ENCODE peak calls at places on chromosomes 7 and 10, in nine cellular contexts. One of them, this sample, is unnamed.

GRCh38 chr7:100563809-100564400 is 9.8 kb downstream of the SAP25 start:
- DNase-seq in cardiac muscle cell: peak; percentile 81
- DNase-seq in endodermal cell: peak; percentile 95
- DNase-seq in pancreas: peak; percentile 87
- DNase-seq in colonic mucosa: peak; percentile 90
- DNase-seq in lung: peak; percentile 85
- DNase-seq in neural progenitor cell: peak; percentile 81
- DNase-seq in ovary: peak; percentile 85
- DNase-seq in OCI-LY7: peak; percentile 75
- DNase-seq in this sample: peak; percentile 84

GRCh38 chr7:143906895-143907294 is 4.9 kb upstream of the TCAF1 start:
- DNase-seq in OCI-LY7: no peak
- DNase-seq in lung: no peak
- DNase-seq in pancreas: no peak
- DNase-seq in cardiac muscle cell: no peak
- DNase-seq in neural progenitor cell: peak; percentile 82
- DNase-seq in ovary: no peak
- DNase-seq in endodermal cell: peak; percentile 90
- DNase-seq in colonic mucosa: no peak
- DNase-seq in this sample: no peak

GRCh38 chr10:61882621-61883375 is 18.7 kb upstream of the ARID5B start:
- DNase-seq in lung: no peak
- DNase-seq in OCI-LY7: no peak
- DNase-seq in pancreas: no peak
- DNase-seq in ovary: no peak
- DNase-seq in colonic mucosa: no peak
- DNase-seq in endodermal cell: no peak
- DNase-seq in neural progenitor cell: no peak
- DNase-seq in cardiac muscle cell: no peak
- DNase-seq in this sample: no peak

GRCh38 chr7:78528964-78529363 is 730.4 kb downstream of the PHTF2 start:
- DNase-seq in cardiac muscle cell: no peak
- DNase-seq in ovary: no peak
- DNase-seq in lung: no peak
- DNase-seq in OCI-LY7: no peak
- DNase-seq in pancreas: no peak
- DNase-seq in endodermal cell: no peak
- DNase-seq in neural progenitor cell: no peak
- DNase-seq in colonic mucosa: no peak
- DNase-seq in this sample: no peak

GRCh38 chr7:29764227-29764626 is 42.1 kb upstream of the WIPF3 start:
- DNase-seq in endodermal cell: peak; percentile 85
- DNase-seq in colonic mucosa: peak; percentile 20
- DNase-seq in neural progenitor cell: peak; percentile 53
- DNase-seq in cardiac muscle cell: peak; percentile 31
- DNase-seq in pancreas: no peak
- DNase-seq in OCI-LY7: no peak
- DNase-seq in lung: no peak
- DNase-seq in ovary: peak; percentile 44
- DNase-seq in this sample: no peak

GRCh38 chr7:901041-901387 is 24.7 kb downstream of the GET4 start:
- DNase-seq in cardiac muscle cell: no peak
- DNase-seq in ovary: no peak
- DNase-seq in endodermal cell: no peak
- DNase-seq in OCI-LY7: no peak
- DNase-seq in pancreas: no peak
- DNase-seq in colonic mucosa: no peak
- DNase-seq in neural progenitor cell: no peak
- DNase-seq in lung: no peak
- DNase-seq in this sample: no peak

GRCh38 chr10:92149261-92149660 is 141.6 kb downstream of the CPEB3 start:
- DNase-seq in pancreas: no peak
- DNase-seq in endodermal cell: no peak
- DNase-seq in colonic mucosa: no peak
- DNase-seq in neural progenitor cell: no peak
- DNase-seq in lung: no peak
- DNase-seq in ovary: no peak
- DNase-seq in cardiac muscle cell: no peak
- DNase-seq in OCI-LY7: no peak
- DNase-seq in this sample: no peak

GRCh38 chr7:28921822-28922221 is 36.3 kb downstream of the TRIL start:
- DNase-seq in ovary: peak; percentile 51
- DNase-seq in lung: peak; percentile 54
- DNase-seq in OCI-LY7: peak; percentile 55
- DNase-seq in neural progenitor cell: peak; percentile 80
- DNase-seq in endodermal cell: peak; percentile 66
- DNase-seq in pancreas: no peak
- DNase-seq in cardiac muscle cell: peak; percentile 81
- DNase-seq in colonic mucosa: peak; percentile 59
- DNase-seq in this sample: peak; percentile 48

GRCh38 chr7:106952658-106953231 is 87.7 kb downstream of the PIK3CG start:
- DNase-seq in endodermal cell: peak; percentile 49
- DNase-seq in neural progenitor cell: no peak
- DNase-seq in lung: peak; percentile 30
- DNase-seq in pancreas: no peak
- DNase-seq in ovary: no peak
- DNase-seq in OCI-LY7: no peak
- DNase-seq in colonic mucosa: peak; percentile 21
- DNase-seq in cardiac muscle cell: no peak
- DNase-seq in this sample: no peak

DNA sequence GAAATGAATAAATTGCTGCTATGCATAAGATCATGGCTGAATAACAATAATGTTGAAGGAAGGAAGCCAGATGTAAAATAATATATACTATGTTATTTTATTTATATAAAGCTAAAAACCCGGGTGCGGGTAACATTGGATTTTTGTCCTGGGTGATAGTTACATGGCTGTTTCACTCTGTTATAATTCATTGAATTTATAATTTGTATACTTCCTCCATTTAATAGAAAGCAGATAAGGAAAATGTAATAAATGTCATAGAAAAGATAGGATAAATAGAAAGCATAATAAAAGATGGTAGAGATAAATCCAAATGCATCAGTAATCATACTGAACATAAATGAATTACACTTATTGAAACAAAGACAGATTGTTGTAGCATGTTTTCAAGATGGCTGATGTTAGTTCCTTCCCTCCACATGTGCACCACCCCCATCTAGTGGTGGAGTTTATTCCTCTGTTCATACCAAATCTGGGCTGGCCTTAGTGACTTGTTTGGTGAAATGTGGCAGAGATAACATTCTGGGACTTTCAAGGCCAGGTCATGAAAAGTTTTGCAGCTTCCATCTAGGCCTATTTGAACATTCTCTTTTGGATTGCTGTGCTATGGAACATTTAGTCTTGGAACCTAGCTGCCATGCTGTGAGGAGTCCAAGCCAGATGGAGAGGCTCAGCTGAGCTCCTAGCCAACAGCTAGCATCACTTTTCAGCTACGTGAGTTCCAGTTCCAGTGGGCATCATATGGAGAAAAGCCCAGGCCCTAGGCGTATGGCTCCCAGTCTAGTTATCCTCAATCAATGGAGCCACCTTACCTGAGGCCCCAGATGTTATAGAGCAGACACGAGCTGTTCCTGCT is 46.9 kb downstream of the AHCYL2 start:
- DNase-seq in lung: peak; percentile 40
- DNase-seq in cardiac muscle cell: peak; percentile 41
- DNase-seq in endodermal cell: peak; percentile 85
- DNase-seq in pancreas: no peak
- DNase-seq in colonic mucosa: peak; percentile 73
- DNase-seq in OCI-LY7: peak; percentile 67
- DNase-seq in ovary: no peak
- DNase-seq in neural progenitor cell: peak; percentile 62
- DNase-seq in this sample: no peak
- H3K4me3 ChIP-seq in lung: no peak overlapping the region
- H3K4me3 ChIP-seq in cardiac muscle cell: no peak overlapping the region
- H3K4me3 ChIP-seq in endodermal cell: no peak overlapping the region
- H3K4me3 ChIP-seq in pancreas: no peak overlapping the region
- H3K4me3 ChIP-seq in colonic mucosa: no peak overlapping the region
- H3K4me3 ChIP-seq in OCI-LY7: no peak overlapping the region
- H3K4me3 ChIP-seq in ovary: no peak overlapping the region
- H3K4me3 ChIP-seq in neural progenitor cell: no peak overlapping the region
- H3K4me3 ChIP-seq in this sample: no peak overlapping the region

GRCh38 chr7:148704189-148704588 is 5.5 kb downstream of the CUL1 start:
- DNase-seq in endodermal cell: no peak
- DNase-seq in pancreas: no peak
- DNase-seq in ovary: no peak
- DNase-seq in OCI-LY7: no peak
- DNase-seq in neural progenitor cell: no peak
- DNase-seq in cardiac muscle cell: no peak
- DNase-seq in colonic mucosa: no peak
- DNase-seq in lung: no peak
- DNase-seq in this sample: no peak

GRCh38 chr7:148706368-148706767 is 7.7 kb downstream of the CUL1 start:
- DNase-seq in cardiac muscle cell: no peak
- DNase-seq in endodermal cell: no peak
- DNase-seq in lung: no peak
- DNase-seq in colonic mucosa: no peak
- DNase-seq in ovary: no peak
- DNase-seq in pancreas: no peak
- DNase-seq in OCI-LY7: no peak
- DNase-seq in neural progenitor cell: no peak
- DNase-seq in this sample: no peak

GRCh38 chr7:148702876-148703670 is 4.4 kb downstream of the CUL1 start:
- DNase-seq in pancreas: no peak
- DNase-seq in colonic mucosa: no peak
- DNase-seq in lung: no peak
- DNase-seq in OCI-LY7: no peak
- DNase-seq in endodermal cell: no peak
- DNase-seq in cardiac muscle cell: no peak
- DNase-seq in ovary: no peak
- DNase-seq in neural progenitor cell: no peak
- DNase-seq in this sample: no peak

GRCh38 chr7:148708026-148708685 is 9.5 kb downstream of the CUL1 start:
- DNase-seq in neural progenitor cell: peak; percentile 23
- DNase-seq in lung: no peak
- DNase-seq in pancreas: no peak
- DNase-seq in colonic mucosa: no peak
- DNase-seq in OCI-LY7: no peak
- DNase-seq in cardiac muscle cell: peak; percentile 39
- DNase-seq in endodermal cell: no peak
- DNase-seq in ovary: no peak
- DNase-seq in this sample: no peak

GRCh38 chr7:148704966-148705365 is 6.3 kb downstream of the CUL1 start:
- DNase-seq in ovary: no peak
- DNase-seq in OCI-LY7: no peak
- DNase-seq in pancreas: no peak
- DNase-seq in colonic mucosa: no peak
- DNase-seq in cardiac muscle cell: no peak
- DNase-seq in lung: no peak
- DNase-seq in endodermal cell: no peak
- DNase-seq in neural progenitor cell: no peak
- DNase-seq in this sample: no peak
- H3K4me1 ChIP-seq in ovary: peaks cover 27% of the 10 kb centered on the region
- H3K4me1 ChIP-seq in OCI-LY7: peaks cover 48% of the 10 kb centered on the region
- H3K4me1 ChIP-seq in pancreas: peaks cover 47% of the 10 kb centered on the region
- H3K4me1 ChIP-seq in colonic mucosa: peaks cover 31% of the 10 kb centered on the region
- H3K4me1 ChIP-seq in cardiac muscle cell: peaks cover 56% of the 10 kb centered on the region
- H3K4me1 ChIP-seq in lung: peaks cover 16% of the 10 kb centered on the region
- H3K4me1 ChIP-seq in endodermal cell: peaks cover 3% of the 10 kb centered on the region
- H3K4me1 ChIP-seq in neural progenitor cell: peaks cover 65% of the 10 kb centered on the region
- H3K4me1 ChIP-seq in this sample: peaks cover 10% of the 10 kb centered on the region

DNA sequence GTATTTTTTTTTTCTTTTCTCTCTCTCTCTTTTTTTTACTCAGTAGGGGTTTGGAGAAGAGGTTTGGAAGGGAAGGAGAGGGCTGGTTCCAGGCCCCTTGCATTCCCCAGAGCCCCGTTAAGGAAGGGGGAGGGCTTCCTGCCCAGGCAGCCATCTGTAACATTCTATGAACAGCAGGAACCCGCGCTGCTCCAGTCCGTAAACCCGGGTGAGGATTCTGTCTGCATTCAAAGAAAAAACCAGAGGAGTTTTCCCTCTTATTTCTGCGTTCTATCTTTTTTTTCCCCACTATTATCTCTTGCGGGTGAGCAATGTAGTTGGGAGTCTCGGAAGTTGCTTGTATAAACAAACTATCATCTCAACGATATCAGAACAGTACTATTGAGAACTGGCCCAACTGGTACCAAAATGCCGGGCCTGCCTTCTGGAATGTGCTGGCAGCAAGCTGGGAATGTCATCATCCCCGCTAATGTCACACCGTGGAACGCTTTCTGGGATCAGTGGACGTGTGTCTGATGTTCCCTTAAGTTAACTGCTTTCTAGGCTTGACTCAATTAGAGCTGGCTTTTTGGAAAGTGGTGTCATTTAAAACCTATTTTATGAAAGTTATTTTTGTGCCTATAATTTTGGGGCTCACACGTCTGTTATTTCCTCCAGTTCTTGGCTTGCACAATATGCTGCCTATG is 153.1 kb upstream of the MEOX2 start:
- DNase-seq in OCI-LY7: no peak
- DNase-seq in pancreas: no peak
- DNase-seq in colonic mucosa: no peak
- DNase-seq in ovary: peak; percentile 32
- DNase-seq in cardiac muscle cell: peak; percentile 21
- DNase-seq in lung: peak; percentile 33
- DNase-seq in endodermal cell: peak; percentile 87
- DNase-seq in neural progenitor cell: peak; percentile 85
- DNase-seq in this sample: peak; percentile 58
- H3K4me3 ChIP-seq in OCI-LY7: no peak overlapping the region
- H3K4me3 ChIP-seq in pancreas: no peak overlapping the region
- H3K4me3 ChIP-seq in colonic mucosa: no peak overlapping the region
- H3K4me3 ChIP-seq in ovary: peak overlapping the region; percentile 22
- H3K4me3 ChIP-seq in cardiac muscle cell: no peak overlapping the region
- H3K4me3 ChIP-seq in lung: no peak overlapping the region
- H3K4me3 ChIP-seq in endodermal cell: no peak overlapping the region
- H3K4me3 ChIP-seq in neural progenitor cell: no peak overlapping the region
- H3K4me3 ChIP-seq in this sample: peak overlapping the region; percentile 17

GRCh38 chr7:138512885-138513284 is 52.8 kb downstream of the TRIM24 start:
- DNase-seq in colonic mucosa: no peak
- DNase-seq in ovary: no peak
- DNase-seq in lung: no peak
- DNase-seq in pancreas: no peak
- DNase-seq in neural progenitor cell: no peak
- DNase-seq in cardiac muscle cell: no peak
- DNase-seq in endodermal cell: no peak
- DNase-seq in OCI-LY7: no peak
- DNase-seq in this sample: no peak

GRCh38 chr7:138512092-138512858 is 52.2 kb downstream of the TRIM24 start:
- DNase-seq in endodermal cell: no peak
- DNase-seq in lung: no peak
- DNase-seq in cardiac muscle cell: no peak
- DNase-seq in ovary: no peak
- DNase-seq in OCI-LY7: no peak
- DNase-seq in neural progenitor cell: no peak
- DNase-seq in colonic mucosa: no peak
- DNase-seq in pancreas: no peak
- DNase-seq in this sample: no peak

GRCh38 chr7:138515001-138515528 is 55.0 kb downstream of the TRIM24 start:
- DNase-seq in neural progenitor cell: no peak
- DNase-seq in OCI-LY7: peak; percentile 22
- DNase-seq in lung: no peak
- DNase-seq in cardiac muscle cell: no peak
- DNase-seq in ovary: no peak
- DNase-seq in pancreas: no peak
- DNase-seq in endodermal cell: no peak
- DNase-seq in colonic mucosa: no peak
- DNase-seq in this sample: no peak

GRCh38 chr7:138513344-138513871 is 53.3 kb downstream of the TRIM24 start:
- DNase-seq in neural progenitor cell: no peak
- DNase-seq in endodermal cell: no peak
- DNase-seq in ovary: no peak
- DNase-seq in lung: no peak
- DNase-seq in cardiac muscle cell: no peak
- DNase-seq in OCI-LY7: no peak
- DNase-seq in pancreas: no peak
- DNase-seq in colonic mucosa: no peak
- DNase-seq in this sample: no peak

GRCh38 chr7:138514044-138514443 is 54.0 kb downstream of the TRIM24 start:
- DNase-seq in colonic mucosa: no peak
- DNase-seq in neural progenitor cell: no peak
- DNase-seq in cardiac muscle cell: no peak
- DNase-seq in lung: no peak
- DNase-seq in OCI-LY7: no peak
- DNase-seq in ovary: no peak
- DNase-seq in endodermal cell: no peak
- DNase-seq in pancreas: no peak
- DNase-seq in this sample: no peak
- H3K4me1 ChIP-seq in colonic mucosa: no peaks in the 10 kb centered on the region
- H3K4me1 ChIP-seq in neural progenitor cell: no peaks in the 10 kb centered on the region
- H3K4me1 ChIP-seq in cardiac muscle cell: no peaks in the 10 kb centered on the region
- H3K4me1 ChIP-seq in lung: peaks cover 6% of the 10 kb centered on the region
- H3K4me1 ChIP-seq in OCI-LY7: peaks cover 10% of the 10 kb centered on the region
- H3K4me1 ChIP-seq in ovary: peaks cover 4% of the 10 kb centered on the region
- H3K4me1 ChIP-seq in endodermal cell: no peaks in the 10 kb centered on the region
- H3K4me1 ChIP-seq in pancreas: no peaks in the 10 kb centered on the region
- H3K4me1 ChIP-seq in this sample: no peaks in the 10 kb centered on the region

This sample was measured in uterus.